ENCODE peak calls at places on chromosomes 5 and 9, in seven cellular contexts. S is endodermal cell, E is fibroblast of lung, P is AG10803, U is A549, K is cardiac fibroblast, Y is OCI-LY7. H is an unnamed sample.

GRCh38 chr5:132258102-132259060 is 885 bp downstream of the PDLIM4 start:
- DNase-seq in S (peak), E (peak), P (peak), U (no peak), K (peak), Y (no peak), H (no peak)

GRCh38 chr9:114928092-114928491 is 2.3 kb downstream of the TNFSF8 start:
- DNase-seq in S (no peak), E (no peak), P (no peak), U (no peak), K (no peak), Y (peak), H (no peak)

GRCh38 chr9:15873573-15874177 is 320.8 kb downstream of the CCDC171 start:
- DNase-seq in S (no peak), E (peak), P (peak), U (peak), K (peak), Y (peak), H (peak)

GRCh38 chr9:114348906-114349482 is 19.3 kb downstream of the ORM2 start:
- DNase-seq in S (peak), E (peak), P (peak), U (peak), K (peak), Y (peak), H (peak)

GRCh38 chr9:94300470-94301301 is 27.8 kb downstream of the NUTM2F start:
- DNase-seq in S (no peak), E (no peak), P (no peak), U (no peak), K (no peak), Y (no peak), H (no peak)

GRCh38 chr5:126865299-126865698 is 88.4 kb downstream of the LMNB1 start:
- DNase-seq in S (no peak), E (peak), P (peak), U (no peak), K (peak), Y (no peak), H (no peak)

GRCh38 chr5:39892708-39893107 is 467.9 kb upstream of the DAB2 start:
- DNase-seq in S (no peak), E (peak), P (peak), U (no peak), K (peak), Y (no peak), H (no peak)

GRCh38 chr5:57320552-57320951 is 146.7 kb downstream of the GPBP1 start:
- DNase-seq in S (no peak), E (no peak), P (no peak), U (no peak), K (no peak), Y (no peak), H (no peak)

GRCh38 chr5:150774145-150774544 is 4.4 kb upstream of the SMIM3 start:
- DNase-seq in S (no peak), E (peak), P (peak), U (no peak), K (peak), Y (no peak), H (no peak)

GRCh38 chr5:125198270-125198974 is 452.0 kb upstream of the ZNF608 start:
- DNase-seq in S (no peak), E (peak), P (peak), U (no peak), K (peak), Y (peak), H (peak)

GRCh38 chr5:66814146-66814991 is 218.2 kb downstream of the MAST4 start:
- DNase-seq in S (peak), E (peak), P (peak), U (peak), K (peak), Y (peak), H (no peak)

GRCh38 chr9:113963017-113963620 is 87.0 kb downstream of the ZNF618 start:
- DNase-seq in S (peak), E (peak), P (peak), U (peak), K (peak), Y (peak), H (no peak)

GRCh38 chr5:132006331-132007120 is 4.9 kb downstream of the ACSL6 start:
- DNase-seq in S (no peak), E (no peak), P (no peak), U (no peak), K (no peak), Y (no peak), H (no peak)

GRCh38 chr5:32991416-32991805 is 280.3 kb downstream of the NPR3 start:
- DNase-seq in S (no peak), E (no peak), P (no peak), U (no peak), K (no peak), Y (no peak), H (no peak)

GRCh38 chr5:151684690-151685361 is 1.9 kb downstream of the SPARC start:
- DNase-seq in S (peak), E (peak), P (peak), U (no peak), K (peak), Y (no peak), H (peak)

GRCh38 chr9:94936411-94936810 is 209.9 kb downstream of the AOPEP start:
- DNase-seq in S (no peak), E (peak), P (peak), U (no peak), K (peak), Y (no peak), H (no peak)

GRCh38 chr5:100584069-100584468 is 48.9 kb downstream of the FAM174A start:
- DNase-seq in S (no peak), E (no peak), P (no peak), U (no peak), K (no peak), Y (no peak), H (no peak)

GRCh38 chr5:132385321-132386105 is 16.0 kb downstream of the SLC22A5 start:
- DNase-seq in S (peak), E (peak), P (peak), U (peak), K (peak), Y (peak), H (peak)

GRCh38 chr5:171984748-171985419 is 21.6 kb downstream of the FBXW11 start:
- DNase-seq in S (no peak), E (peak), P (peak), U (no peak), K (peak), Y (no peak), H (peak)

GRCh38 chr5:151020304-151021031 is at the start of gene GPX3:
- DNase-seq in S (peak), E (peak), P (peak), U (peak), K (peak), Y (no peak), H (no peak)

GRCh38 chr5:66744040-66744439 is 147.8 kb downstream of the MAST4 start:
- DNase-seq in S (no peak), E (peak), P (no peak), U (no peak), K (peak), Y (no peak), H (no peak)

GRCh38 chr9:34479316-34479865 is 20.8 kb downstream of the DNAI1 start:
- DNase-seq in S (no peak), E (no peak), P (no peak), U (no peak), K (no peak), Y (no peak), H (no peak)

GRCh38 chr5:132237141-132237540 is 9.5 kb upstream of the P4HA2 start:
- DNase-seq in S (peak), E (peak), P (peak), U (no peak), K (no peak), Y (no peak), H (no peak)

GRCh38 chr9:113219972-113220371 is 1.1 kb downstream of the FKBP15 start:
- DNase-seq in S (no peak), E (peak), P (peak), U (no peak), K (peak), Y (peak), H (peak)

DNA sequence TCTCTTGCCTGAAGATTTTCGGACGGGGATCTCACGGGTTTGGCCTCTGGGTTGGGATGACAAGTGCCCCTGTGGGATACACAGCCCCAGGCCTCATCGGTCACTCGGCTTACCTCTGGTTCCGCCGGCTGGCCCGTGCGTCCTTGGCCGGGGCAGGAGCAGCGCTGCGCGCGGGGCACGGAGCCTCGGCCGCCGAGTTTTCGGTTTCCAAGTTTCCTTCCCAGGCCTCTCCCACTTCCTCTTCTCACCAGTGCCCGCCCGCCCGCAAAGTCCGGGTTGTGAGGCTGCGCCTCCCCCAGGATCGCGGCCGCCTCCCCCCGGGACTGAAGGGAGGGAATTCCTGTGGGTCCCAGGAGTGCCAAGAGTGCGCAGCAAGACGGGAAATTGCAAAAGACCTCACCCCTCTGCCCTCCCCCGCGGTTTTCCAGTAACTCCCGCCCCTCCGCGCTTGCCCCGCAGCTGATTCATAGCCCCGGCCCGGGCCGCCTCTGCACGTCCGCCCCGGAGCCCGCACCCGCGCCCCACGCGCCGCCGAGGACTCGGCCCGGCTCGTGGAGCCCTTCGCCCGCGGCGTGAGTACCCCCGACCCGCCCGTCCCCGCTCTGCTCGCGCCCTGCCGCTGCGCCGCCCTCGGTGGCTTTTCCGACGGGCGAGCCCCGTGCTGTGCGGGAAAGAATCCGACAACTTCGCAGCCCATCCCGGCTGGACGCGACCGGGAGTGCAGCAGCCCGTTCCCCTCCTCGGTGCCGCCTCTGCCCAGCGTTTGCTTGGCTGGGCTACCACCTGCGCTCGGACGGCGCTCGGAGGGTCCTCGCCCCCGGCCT is at the start of gene OSMR:
- DNase-seq in S (peak), E (peak), P (peak), U (peak), K (peak), Y (no peak), H (peak)
- H3K4me3 ChIP-seq in S (peak), E (peak), P (peak), U (peak), K (peak), Y (no peak), H (peak)

DNA sequence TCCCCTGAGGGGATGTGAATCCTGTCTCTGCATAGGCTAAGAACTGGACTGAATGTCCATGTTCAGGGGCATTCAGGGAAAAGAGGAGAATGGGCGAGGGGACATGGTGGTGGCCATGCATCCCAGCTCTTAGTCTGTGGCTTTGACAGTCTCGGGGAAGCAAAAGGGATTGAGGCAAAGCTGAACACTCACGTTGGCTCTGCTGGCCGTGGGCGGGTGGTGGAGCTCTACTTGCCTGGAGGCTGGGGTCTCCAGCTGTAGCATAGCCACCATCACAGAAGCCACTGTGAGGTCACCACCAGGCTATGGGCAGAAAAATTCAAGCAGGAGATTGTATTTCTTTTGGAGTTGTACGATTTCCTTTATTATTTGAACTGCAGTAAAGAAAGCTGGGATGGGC is 4.1 kb downstream of the GARIN3 start:
- DNase-seq in S (no peak), E (no peak), P (no peak), U (no peak), K (no peak), Y (no peak), H (no peak)
- TF ChIP-seq CTCF in S (no peak), E (no peak), P (no peak), U (no peak), K (no peak), Y (no peak), H (no peak)

DNA sequence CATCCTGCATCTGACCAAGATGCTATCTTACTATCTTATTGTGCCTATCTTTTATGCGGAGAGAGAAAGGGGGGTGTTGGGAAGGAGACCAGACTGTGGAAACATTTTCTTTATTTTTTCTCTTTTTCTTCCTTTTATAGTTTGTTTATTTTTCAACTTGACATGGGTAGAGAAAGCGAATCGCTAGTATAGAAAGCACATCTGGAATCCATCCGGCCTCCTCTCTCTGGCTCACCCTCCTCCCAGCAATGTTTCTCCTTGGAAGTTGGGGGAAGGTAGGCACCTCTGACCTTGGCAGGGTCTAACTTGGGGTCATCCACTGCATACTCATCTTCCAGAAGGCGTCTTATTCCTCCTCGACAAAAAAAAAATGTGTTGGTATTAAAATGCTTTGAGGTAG is 3.9 kb downstream of the S1PR3 start:
- DNase-seq in S (no peak), E (no peak), P (no peak), U (no peak), K (no peak), Y (no peak), H (peak)
- H3K4me3 ChIP-seq in S (peak), E (no peak), P (no peak), U (no peak), K (no peak), Y (no peak), H (peak)

GRCh38 chr9:90141723-90142122 is 500.9 kb downstream of the DIRAS2 start:
- DNase-seq in S (no peak), E (peak), P (peak), U (no peak), K (peak), Y (peak), H (no peak)
- TF ChIP-seq CTCF in S (peak), E (peak), P (peak), U (peak), K (peak), Y (peak), H (peak)

DNA sequence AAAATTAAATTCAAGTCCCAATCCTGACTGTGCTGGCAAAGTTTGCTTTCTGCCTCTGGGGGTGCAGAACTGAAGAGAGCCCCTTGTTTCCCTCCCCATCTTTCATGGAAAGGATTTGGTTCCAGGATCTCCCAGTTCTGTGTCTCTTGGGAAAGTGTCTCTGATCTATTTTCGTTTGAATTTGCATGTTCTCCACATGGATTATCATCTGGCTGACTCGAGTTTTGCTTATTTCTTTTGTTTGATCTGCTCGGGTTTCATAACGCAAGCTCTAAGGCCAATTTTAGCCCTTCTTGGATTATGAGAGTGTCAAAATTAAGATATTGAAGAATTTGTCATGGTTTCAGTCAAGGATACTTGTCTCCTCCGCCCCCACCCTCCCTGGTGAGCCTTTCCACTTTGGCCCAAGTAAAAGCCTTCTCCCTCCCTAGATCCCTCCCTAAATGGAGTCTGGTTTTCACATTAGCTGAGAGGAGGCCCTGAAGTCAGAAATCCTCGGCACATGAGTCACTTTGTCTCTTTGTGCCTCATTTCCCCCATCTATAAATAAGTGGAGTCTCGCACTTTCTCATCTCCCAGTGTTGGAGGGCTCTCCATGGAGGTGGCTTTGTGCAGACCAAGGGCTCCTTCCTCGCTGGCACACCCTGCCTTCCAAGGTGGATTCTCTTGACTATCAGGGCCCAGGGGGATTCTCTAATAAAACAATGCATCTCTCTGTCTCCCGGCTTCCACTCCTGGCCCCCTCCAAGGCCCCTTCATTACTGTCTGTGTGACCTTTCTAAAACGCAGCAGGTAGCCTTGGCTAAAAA is 17.3 kb downstream of the ADRB2 start:
- DNase-seq in S (no peak), E (peak), P (peak), U (no peak), K (peak), Y (no peak), H (no peak)
- H3K4me3 ChIP-seq in S (no peak), E (no peak), P (no peak), U (no peak), K (no peak), Y (no peak), H (no peak)

DNA sequence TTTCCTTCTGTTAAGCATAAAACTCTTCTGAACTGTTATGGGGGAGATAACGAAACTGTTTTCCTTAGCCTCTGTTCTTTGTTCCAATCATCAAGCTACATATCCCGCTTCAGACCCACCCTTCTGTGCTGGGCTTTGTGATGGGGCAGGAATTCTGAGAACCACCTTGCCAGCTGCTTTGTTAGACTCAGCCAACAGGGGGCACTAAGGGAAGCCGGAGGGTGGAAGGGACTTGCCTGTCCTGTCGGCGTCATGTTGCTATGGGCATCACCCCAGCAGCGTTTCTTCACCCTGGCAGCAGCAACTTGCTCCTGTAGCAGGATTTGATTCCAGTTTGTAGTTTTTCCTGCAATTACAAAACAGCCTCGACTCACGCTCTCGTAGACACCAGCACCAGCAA is 169.1 kb downstream of the CAAP1 start:
- DNase-seq in S (peak), E (no peak), P (peak), U (peak), K (peak), Y (no peak), H (no peak)
- TF ChIP-seq CTCF in S (peak), E (peak), P (peak), U (peak), K (peak), Y (peak), H (peak)

GRCh38 chr5:118791986-118792734 is 196.2 kb downstream of the DTWD2 start:
- DNase-seq in S (peak), E (peak), P (peak), U (peak), K (peak), Y (peak), H (peak)
- H3K4me3 ChIP-seq in S (no peak), E (peak), P (no peak), U (no peak), K (no peak), Y (no peak), H (no peak)

GRCh38 chr5:138965631-138966030 is 90.5 kb upstream of the LRRTM2 start:
- DNase-seq in S (no peak), E (no peak), P (no peak), U (no peak), K (no peak), Y (no peak), H (no peak)
- TF ChIP-seq CTCF in S (no peak), E (no peak), P (no peak), U (no peak), K (no peak), Y (no peak), H (no peak)

DNA sequence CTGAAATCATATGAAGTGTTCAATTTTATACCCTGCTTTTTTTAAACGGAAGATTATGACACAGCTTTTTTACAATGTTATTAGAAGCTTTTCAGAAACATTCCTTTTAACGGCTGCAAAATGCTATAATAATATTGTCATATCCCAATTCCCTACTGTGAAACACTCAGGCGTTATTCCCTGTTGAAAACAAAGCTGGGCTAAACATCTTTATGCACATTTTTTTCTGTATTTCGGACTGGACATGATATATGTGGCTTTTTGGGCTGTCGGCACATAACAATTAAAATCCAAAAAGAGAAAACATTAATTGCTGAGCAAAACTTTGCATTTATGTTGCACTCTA is 12.0 kb upstream of the CTSL start:
- DNase-seq in S (no peak), E (no peak), P (no peak), U (no peak), K (no peak), Y (no peak), H (no peak)
- H3K4me3 ChIP-seq in S (no peak), E (no peak), P (peak), U (peak), K (no peak), Y (no peak), H (peak)

GRCh38 chr9:121331992-121332685 is 37.9 kb downstream of the STOM start:
- DNase-seq in S (no peak), E (no peak), P (peak), U (peak), K (peak), Y (no peak), H (no peak)
- TF ChIP-seq CTCF in S (peak), E (peak), P (peak), U (peak), K (peak), Y (no peak), H (peak)

H was measured in HFF-Myc.